ENCODE peak calls at places on chromosomes 12 and 14, in nine cellular contexts. D, E, L, O, I, G, C, F and M are unnamed samples.

GRCh38 chr14:51448831-51449665 is 202.7 kb upstream of the FRMD6 start:
- DNase-seq in I (no peak), O (peak), E (peak), G (no peak), F (peak), C (no peak), L (peak), D (no peak), M (peak)

GRCh38 chr12:13044859-13045384 is 741 bp downstream of the FAM234B start:
- DNase-seq in L (no peak), F (no peak), E (no peak), G (no peak), D (no peak), I (no peak), C (no peak), O (peak), M (no peak)

GRCh38 chr12:7013101-7013500 is 5.2 kb downstream of the LPCAT3 start:
- DNase-seq in C (no peak), G (no peak), I (no peak), E (no peak), L (no peak), F (no peak), O (no peak), D (no peak), M (no peak)

GRCh38 chr12:111413442-111414086 is 7.8 kb downstream of the SH2B3 start:
- DNase-seq in I (no peak), D (no peak), G (peak), F (peak), O (peak), E (peak), C (no peak), L (peak), M (no peak)

GRCh38 chr14:31265701-31266398 is 58.3 kb upstream of the HECTD1 start:
- DNase-seq in F (peak), L (no peak), O (peak), D (no peak), G (no peak), C (no peak), E (no peak), I (no peak), M (no peak)

GRCh38 chr14:104681689-104682074 is 7.7 kb upstream of the INF2 start:
- DNase-seq in E (peak), F (peak), C (peak), L (peak), O (peak), D (peak), G (peak), I (peak), M (peak)

GRCh38 chr14:69090187-69090789 is 62.6 kb downstream of the DCAF5 start:
- DNase-seq in D (peak), I (no peak), F (peak), L (peak), C (no peak), G (peak), O (peak), E (no peak), M (peak)

GRCh38 chr12:119148049-119148448 is 30.7 kb upstream of the HSPB8 start:
- DNase-seq in D (no peak), I (no peak), L (no peak), C (no peak), F (no peak), E (no peak), G (no peak), O (no peak), M (no peak)

GRCh38 chr12:121798807-121799174 is 5.0 kb upstream of the SETD1B start:
- DNase-seq in F (no peak), E (no peak), O (no peak), G (peak), L (no peak), C (no peak), I (no peak), D (no peak), M (no peak)

GRCh38 chr12:47576256-47576655 is 129.6 kb downstream of the RPAP3 start:
- DNase-seq in C (peak), F (no peak), L (no peak), I (peak), O (no peak), E (no peak), G (no peak), D (peak), M (peak)

DNA sequence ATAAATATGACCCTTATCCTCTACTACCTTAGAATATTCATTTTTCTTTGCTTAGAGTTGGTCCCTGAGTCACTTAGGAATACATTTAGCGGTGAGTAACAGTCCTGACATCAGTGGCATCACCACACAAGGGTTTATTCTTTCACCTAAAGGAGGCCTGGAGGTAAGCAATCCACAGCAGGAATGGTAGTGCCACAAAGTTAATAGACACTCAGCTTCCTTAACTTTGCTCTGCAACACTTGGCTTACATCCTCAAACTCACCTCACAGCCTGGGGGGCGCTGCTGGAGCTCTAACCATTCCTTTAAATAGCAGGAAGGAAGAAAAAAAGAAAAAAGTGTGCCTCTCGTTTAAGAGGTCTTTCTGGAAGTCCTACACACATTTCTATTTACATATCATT is 29.1 kb downstream of the BBOF1 start:
- DNase-seq in F (peak), D (peak), E (no peak), I (no peak), C (no peak), O (no peak), L (no peak), G (no peak), M (no peak)
- TF ChIP-seq CTCF in F (peak), D (peak), E (no peak), I (no peak), C (no peak), O (no peak), L (no peak), G (no peak), M (no peak)

GRCh38 chr14:103298620-103299019 is 35.4 kb upstream of the EIF5 start:
- DNase-seq in I (no peak), L (no peak), E (no peak), O (no peak), F (no peak), G (no peak), C (no peak), D (no peak), M (peak)

GRCh38 chr14:103296007-103296406 is 38.0 kb upstream of the EIF5 start:
- DNase-seq in O (peak), G (no peak), F (peak), D (no peak), L (no peak), I (no peak), E (no peak), C (no peak), M (no peak)

GRCh38 chr14:103294091-103294490 is 39.9 kb upstream of the EIF5 start:
- DNase-seq in L (no peak), I (no peak), C (no peak), D (no peak), F (no peak), G (no peak), E (no peak), O (no peak), M (no peak)

GRCh38 chr14:103293465-103293864 is 40.6 kb upstream of the EIF5 start:
- DNase-seq in F (no peak), G (no peak), C (no peak), L (no peak), D (no peak), O (no peak), I (no peak), E (no peak), M (no peak)

GRCh38 chr14:103296987-103297386 is 37.0 kb upstream of the EIF5 start:
- DNase-seq in G (no peak), D (peak), L (no peak), F (no peak), O (no peak), C (no peak), I (no peak), E (no peak), M (peak)
- TF ChIP-seq CTCF in G (no peak), D (peak), L (no peak), F (no peak), O (peak), C (peak), I (no peak), E (no peak), M (peak)

DNA sequence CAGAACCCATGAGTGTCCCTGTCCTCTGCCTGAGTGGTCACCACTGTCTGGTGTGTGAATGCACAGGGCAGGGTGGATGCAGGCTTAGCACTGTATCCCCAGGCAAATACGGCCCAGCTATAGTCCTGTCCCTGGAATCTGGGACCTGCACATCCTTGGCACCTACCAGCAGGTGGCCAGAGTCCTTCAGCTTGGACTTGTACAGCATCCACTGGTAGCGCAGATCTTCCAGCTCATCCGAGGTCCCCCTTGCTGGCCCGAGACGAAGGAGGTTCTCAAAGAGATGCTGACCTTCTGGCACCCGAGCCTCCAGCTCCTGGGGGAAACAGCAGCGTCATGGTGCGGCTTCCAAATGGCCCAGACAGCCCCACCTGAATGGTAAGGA is 83.4 kb downstream of the SYNE3 start:
- DNase-seq in G (no peak), L (no peak), D (no peak), F (no peak), I (no peak), C (no peak), O (no peak), E (no peak), M (no peak)
- TF ChIP-seq CTCF in G (no peak), L (no peak), D (no peak), F (no peak), I (no peak), C (no peak), O (no peak), E (no peak), M (peak)

GRCh38 chr12:65099182-65099581 is 21.9 kb downstream of the WIF1 start:
- DNase-seq in F (no peak), O (no peak), G (no peak), D (no peak), C (no peak), E (no peak), L (no peak), I (no peak), M (no peak)

GRCh38 chr12:65098364-65098763 is 22.7 kb downstream of the WIF1 start:
- DNase-seq in E (no peak), G (no peak), C (no peak), D (no peak), F (no peak), O (no peak), I (no peak), L (no peak), M (no peak)

GRCh38 chr12:65094722-65095121 is 26.4 kb downstream of the WIF1 start:
- DNase-seq in I (no peak), L (no peak), C (no peak), O (no peak), E (no peak), D (no peak), F (no peak), G (no peak), M (no peak)

GRCh38 chr12:65100140-65100539 is 21.0 kb downstream of the WIF1 start:
- DNase-seq in L (no peak), E (no peak), D (peak), F (no peak), O (no peak), I (no peak), C (no peak), G (no peak), M (no peak)
- TF ChIP-seq CTCF in L (no peak), E (peak), D (peak), F (peak), O (peak), I (peak), C (peak), G (no peak), M (peak)